ENCODE peak calls at places on chromosomes 11 and 22, in five cellular contexts. W, U, H, J and X are unnamed samples.

GRCh38 chr11:15569626-15570025 is 454.9 kb downstream of the INSC start:
- DNase-seq in W (peak), U (no peak), H (no peak), J (no peak), X (no peak)

GRCh38 chr11:8006349-8006977 is 19.3 kb downstream of the EIF3F start:
- DNase-seq in W (peak), U (peak), H (peak), J (peak), X (no peak)

GRCh38 chr11:61764606-61765260 is 12.3 kb downstream of the MYRF start:
- DNase-seq in W (peak), U (no peak), H (peak), J (no peak), X (no peak)

GRCh38 chr11:8792636-8793035 is 110.0 kb downstream of the RPL27A start:
- DNase-seq in W (no peak), U (no peak), H (peak), J (no peak), X (no peak)

GRCh38 chr22:50051930-50052329 is 6.2 kb downstream of the TTLL8 start:
- DNase-seq in W (no peak), U (no peak), H (no peak), J (no peak), X (no peak)

GRCh38 chr11:94708176-94708575 is 60.0 kb upstream of the AMOTL1 start:
- DNase-seq in W (no peak), U (no peak), H (no peak), J (no peak), X (no peak)

GRCh38 chr11:131763193-131763890 is 392.9 kb downstream of the NTM start:
- DNase-seq in W (peak), U (no peak), H (peak), J (no peak), X (no peak)

GRCh38 chr11:118691926-118692830 is 12.7 kb upstream of the TREH start:
- DNase-seq in W (peak), U (no peak), H (peak), J (peak), X (no peak)

GRCh38 chr22:47967841-47968240 is 1205.4 kb downstream of the TBC1D22A start:
- DNase-seq in W (no peak), U (no peak), H (no peak), J (no peak), X (no peak)

GRCh38 chr11:31509017-31509411 is 408 bp downstream of the IMMP1L start:
- DNase-seq in W (no peak), U (no peak), H (no peak), J (no peak), X (no peak)

GRCh38 chr22:41589260-41589600 is 410 bp downstream of the PMM1 start:
- DNase-seq in W (no peak), U (no peak), H (no peak), J (peak), X (no peak)

GRCh38 chr11:2257023-2257700 is 13.2 kb downstream of the ASCL2 start:
- DNase-seq in W (no peak), U (no peak), H (no peak), J (peak), X (no peak)

GRCh38 chr11:19276859-19277808 is 36.4 kb upstream of the E2F8 start:
- DNase-seq in W (no peak), U (peak), H (no peak), J (peak), X (no peak)

GRCh38 chr11:119823077-119823476 is 94.1 kb upstream of the NECTIN1 start:
- DNase-seq in W (no peak), U (no peak), H (no peak), J (no peak), X (no peak)

GRCh38 chr11:120017582-120017981 is 120.3 kb downstream of the TRIM29 start:
- DNase-seq in W (no peak), U (no peak), H (no peak), J (no peak), X (no peak)

GRCh38 chr11:112179601-112180000 is 4.3 kb downstream of the BCO2 start:
- DNase-seq in W (no peak), U (no peak), H (no peak), J (no peak), X (no peak)

GRCh38 chr11:94821439-94821838 is 53.3 kb downstream of the AMOTL1 start:
- DNase-seq in W (no peak), U (no peak), H (no peak), J (no peak), X (no peak)

GRCh38 chr11:27120211-27120610 is 79.6 kb downstream of the BBOX1 start:
- DNase-seq in W (peak), U (no peak), H (peak), J (peak), X (no peak)

GRCh38 chr22:24284747-24285203 is 14.1 kb downstream of the SPECC1L start:
- DNase-seq in W (peak), U (no peak), H (peak), J (no peak), X (no peak)

GRCh38 chr11:124865902-124866851 is 945 bp downstream of the ROBO3 start:
- DNase-seq in W (peak), U (no peak), H (peak), J (no peak), X (no peak)

GRCh38 chr11:10747733-10748132 is 3.3 kb upstream of the CTR9 start:
- DNase-seq in W (no peak), U (no peak), H (no peak), J (no peak), X (no peak)

GRCh38 chr22:33851240-33851639 is 69.0 kb downstream of the LARGE1 start:
- DNase-seq in W (no peak), U (no peak), H (no peak), J (peak), X (no peak)

GRCh38 chr22:23997092-23997491 is 8.2 kb downstream of the GSTT4 start:
- DNase-seq in W (no peak), U (no peak), H (no peak), J (no peak), X (no peak)

GRCh38 chr11:67645521-67646457 is 4.7 kb downstream of the ACY3 start:
- DNase-seq in W (no peak), U (no peak), H (no peak), J (no peak), X (no peak)

GRCh38 chr11:8871283-8871775 is 39.7 kb upstream of the AKIP1 start:
- DNase-seq in W (peak), U (peak), H (peak), J (peak), X (peak)

GRCh38 chr22:23282516-23282915 is 102.2 kb downstream of the BCR start:
- DNase-seq in W (no peak), U (no peak), H (no peak), J (no peak), X (no peak)

GRCh38 chr22:37199839-37200161 is 11.8 kb upstream of the C1QTNF6 start:
- DNase-seq in W (no peak), U (no peak), H (no peak), J (no peak), X (no peak)

GRCh38 chr11:75532200-75532972 is 6.6 kb upstream of the GDPD5 start:
- DNase-seq in W (peak), U (peak), H (peak), J (peak), X (no peak)

GRCh38 chr11:119422505-119423416 is at the start of gene THY1:
- DNase-seq in W (peak), U (no peak), H (peak), J (no peak), X (no peak)

GRCh38 chr22:25027959-25028840 is 75.7 kb downstream of the KIAA1671 start:
- DNase-seq in W (peak), U (peak), H (no peak), J (no peak), X (no peak)

GRCh38 chr11:75432911-75433321 is at the start of gene KLHL35:
- DNase-seq in W (no peak), U (no peak), H (no peak), J (no peak), X (no peak)

GRCh38 chr11:36071917-36072500 is 128.1 kb downstream of the LDLRAD3 start:
- DNase-seq in W (no peak), U (no peak), H (no peak), J (no peak), X (no peak)

GRCh38 chr11:1892116-1892515 is 421 bp upstream of the PRR33 start:
- DNase-seq in W (no peak), U (no peak), H (no peak), J (no peak), X (no peak)

GRCh38 chr11:121892863-121893262 is 223.2 kb downstream of the BLID start:
- DNase-seq in W (peak), U (no peak), H (peak), J (peak), X (no peak)

GRCh38 chr11:128622137-128622523 is 34.8 kb upstream of the ETS1 start:
- DNase-seq in W (no peak), U (no peak), H (no peak), J (no peak), X (no peak)
- H3K4me3 ChIP-seq in W (no peak), U (no peak), H (no peak), J (no peak), X (no peak)

GRCh38 chr22:30694638-30695350 is at the start of gene OSBP2:
- DNase-seq in W (no peak), U (peak), H (no peak), J (no peak), X (no peak)
- TF ChIP-seq CTCF in W (no peak), U (no peak), H (no peak), J (peak), X (no peak)

GRCh38 chr22:39665229-39665628 is 94.7 kb downstream of the CACNA1I start:
- DNase-seq in W (no peak), U (no peak), H (no peak), J (no peak), X (no peak)

GRCh38 chr22:39666495-39666894 is 95.9 kb downstream of the CACNA1I start:
- DNase-seq in W (no peak), U (no peak), H (no peak), J (no peak), X (no peak)

GRCh38 chr22:39665661-39666431 is 95.3 kb downstream of the CACNA1I start:
- DNase-seq in W (no peak), U (no peak), H (no peak), J (no peak), X (no peak)

GRCh38 chr22:39664485-39665200 is 94.1 kb downstream of the CACNA1I start:
- DNase-seq in W (no peak), U (no peak), H (no peak), J (no peak), X (no peak)

GRCh38 chr22:39666926-39667325 is 96.4 kb downstream of the CACNA1I start:
- DNase-seq in W (no peak), U (no peak), H (no peak), J (no peak), X (no peak)
- H3K4me3 ChIP-seq in W (no peak), U (no peak), H (no peak), J (no peak), X (no peak)

GRCh38 chr11:34869425-34869824 is 46.8 kb downstream of the APIP start:
- DNase-seq in W (no peak), U (peak), H (no peak), J (no peak), X (no peak)
- TF ChIP-seq CTCF in W (peak), U (no peak), H (no peak), J (peak), X (peak)

DNA sequence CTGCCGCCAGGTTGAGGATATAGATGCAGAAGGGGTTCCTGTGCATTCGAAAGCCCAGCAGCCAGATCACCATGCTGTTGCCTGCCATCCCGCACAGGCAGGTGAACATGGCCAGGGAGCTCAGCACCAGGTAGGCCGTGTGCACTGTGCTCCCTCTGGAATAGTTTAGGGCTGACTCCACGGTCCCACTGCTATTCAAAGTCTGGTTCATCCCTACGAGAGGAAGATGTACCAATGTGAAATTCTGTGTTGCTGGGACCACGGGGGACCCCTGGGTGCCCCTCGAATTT is at the start of gene MRGPRD:
- DNase-seq in W (no peak), U (no peak), H (no peak), J (no peak), X (no peak)
- H3K4me3 ChIP-seq in W (no peak), U (no peak), H (no peak), J (no peak), X (no peak)

DNA sequence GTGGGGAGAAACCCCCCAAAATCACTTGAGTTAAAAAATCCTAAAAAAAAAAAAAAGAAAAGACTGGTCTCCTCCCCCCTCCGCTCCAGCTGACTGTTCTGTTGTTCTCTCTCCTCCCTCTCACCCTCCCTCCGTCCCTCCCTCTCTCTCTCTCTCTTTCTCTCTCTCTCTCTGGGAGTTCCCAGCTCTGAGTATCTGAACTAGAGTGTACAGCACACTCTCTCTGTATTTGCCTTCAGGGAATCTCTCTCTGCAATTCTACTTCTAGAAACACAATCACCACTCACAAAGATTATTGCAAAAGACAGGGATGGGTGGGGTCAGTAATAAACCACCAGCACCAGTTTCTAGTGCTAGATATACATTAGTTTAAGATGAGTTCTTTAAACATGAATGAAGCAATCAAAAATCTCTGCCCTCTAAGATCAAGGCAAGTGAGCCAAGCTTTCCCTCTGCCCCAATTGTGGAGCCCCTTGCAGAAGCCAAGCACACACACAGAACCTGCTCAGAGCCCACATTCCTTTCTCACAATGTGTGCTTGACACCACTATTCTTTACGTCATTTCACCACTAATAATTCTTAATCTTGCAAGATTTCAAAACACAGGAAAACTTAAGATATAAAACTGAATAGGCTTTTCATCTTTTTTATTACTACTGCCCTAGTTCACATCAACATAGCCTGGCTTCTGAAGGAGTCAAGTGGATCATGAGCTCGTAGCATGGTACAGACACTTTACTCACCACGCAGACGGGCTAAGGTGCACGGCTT is 133.5 kb downstream of the RBFOX2 start:
- DNase-seq in W (peak), U (peak), H (peak), J (peak), X (peak)
- TF ChIP-seq CTCF in W (no peak), U (no peak), H (no peak), J (no peak), X (no peak)